ENCODE peak calls at places on chromosomes 12 and 14, in nine cellular contexts. C, R, W, F, U, N, K, V and T are unnamed samples.

GRCh38 chr12:14984036-14984435 is 11.2 kb downstream of the PDE6H start:
- DNase-seq in F (no peak), W (no peak), C (no peak), V (no peak), R (no peak), U (no peak), K (no peak), N (no peak), T (no peak)

GRCh38 chr12:71312767-71313375 is 126.7 kb upstream of the LGR5 start:
- DNase-seq in K (no peak), W (no peak), N (no peak), F (no peak), U (no peak), R (no peak), C (no peak), V (no peak), T (no peak)

GRCh38 chr12:76032043-76032981 is 736 bp upstream of the PHLDA1 start:
- DNase-seq in R (peak; percentile 58), K (peak; percentile 6), V (peak; percentile 67), N (no peak), F (no peak), C (peak; percentile 64), W (no peak), U (peak; percentile 42), T (no peak)

GRCh38 chr14:93059917-93060545 is 55.7 kb downstream of the ITPK1 start:
- DNase-seq in C (no peak), K (no peak), F (no peak), U (no peak), V (no peak), W (no peak), N (no peak), R (no peak), T (no peak)

GRCh38 chr14:71588028-71588427 is 344.2 kb upstream of the RGS6 start:
- DNase-seq in K (no peak), V (no peak), U (no peak), F (no peak), N (no peak), W (no peak), C (no peak), R (no peak), T (no peak)

GRCh38 chr14:90848944-90849731 is 32.9 kb upstream of the TTC7B start:
- DNase-seq in R (no peak), W (no peak), N (no peak), V (no peak), K (no peak), F (no peak), U (no peak), C (no peak), T (no peak)

GRCh38 chr12:108605000-108605689 is 7.3 kb upstream of the TMEM119 start:
- DNase-seq in C (no peak), R (no peak), K (no peak), V (no peak), F (no peak), N (no peak), U (no peak), W (no peak), T (no peak)

GRCh38 chr12:21065845-21066244 is 65.1 kb upstream of the SLCO1B1 start:
- DNase-seq in U (no peak), R (no peak), N (no peak), K (no peak), C (no peak), W (no peak), V (no peak), F (no peak), T (no peak)

GRCh38 chr12:73106296-73106695 is 834.1 kb downstream of the TRHDE start:
- DNase-seq in K (no peak), F (no peak), V (no peak), C (no peak), N (no peak), R (no peak), U (no peak), W (no peak), T (no peak)

GRCh38 chr12:69405466-69405865 is 45.9 kb downstream of the YEATS4 start:
- DNase-seq in K (no peak), F (no peak), N (no peak), R (no peak), C (no peak), U (no peak), W (no peak), V (no peak), T (no peak)

GRCh38 chr12:28212182-28212581 is 21.9 kb downstream of the CCDC91 start:
- DNase-seq in C (no peak), K (no peak), U (no peak), W (no peak), V (no peak), F (no peak), R (no peak), N (no peak), T (no peak)

GRCh38 chr14:31945074-31945613 is 132.0 kb upstream of the ARHGAP5 start:
- DNase-seq in F (no peak), U (no peak), N (no peak), R (no peak), V (no peak), W (no peak), K (peak; percentile 31), C (no peak), T (no peak)

GRCh38 chr14:95446470-95446869 is 70.0 kb downstream of the SYNE3 start:
- DNase-seq in K (no peak), N (no peak), V (no peak), U (no peak), F (no peak), C (no peak), W (no peak), R (no peak), T (no peak)

GRCh38 chr12:62647586-62647985 is 181.0 kb downstream of the MON2 start:
- DNase-seq in C (no peak), V (no peak), N (no peak), K (no peak), U (no peak), R (peak; percentile 48), F (no peak), W (no peak), T (no peak)

GRCh38 chr14:75428230-75429104 is 645 bp downstream of the JDP2 start:
- DNase-seq in V (peak; percentile 53), K (no peak), C (no peak), U (no peak), N (peak; percentile 83), W (no peak), F (no peak), R (peak; percentile 45), T (no peak)

GRCh38 chr14:101973356-101973755 is 9.0 kb downstream of the DYNC1H1 start:
- DNase-seq in F (no peak), R (no peak), N (no peak), U (no peak), W (no peak), V (no peak), C (no peak), K (no peak), T (no peak)

GRCh38 chr12:68092976-68093375 is 66.6 kb downstream of the IFNG start:
- DNase-seq in C (no peak), F (no peak), W (no peak), R (no peak), N (no peak), U (no peak), V (no peak), K (no peak), T (no peak)

GRCh38 chr14:50920482-50921225 is 23.6 kb downstream of the PYGL start:
- DNase-seq in W (no peak), C (no peak), F (peak; percentile 36), N (no peak), U (no peak), R (no peak), V (no peak), K (no peak), T (no peak)

GRCh38 chr14:89402363-89402762 is 14.7 kb downstream of the FOXN3 start:
- DNase-seq in C (no peak), R (no peak), N (no peak), F (no peak), K (no peak), W (no peak), V (no peak), U (no peak), T (no peak)

GRCh38 chr14:67580336-67581230 is 19.5 kb downstream of the PIGH start:
- DNase-seq in R (no peak), F (no peak), C (no peak), W (no peak), N (no peak), U (no peak), K (no peak), V (no peak), T (no peak)

GRCh38 chr14:85527006-85527405 is 2.9 kb upstream of the FLRT2 start:
- DNase-seq in V (no peak), C (no peak), K (no peak), W (no peak), U (no peak), F (no peak), N (no peak), R (no peak), T (no peak)

GRCh38 chr14:101019974-101020710 is 116.6 kb upstream of the RTL1 start:
- DNase-seq in C (no peak), W (no peak), R (no peak), V (no peak), U (no peak), F (no peak), K (no peak), N (peak; percentile 35), T (no peak)

GRCh38 chr12:52926596-52927241 is 21.8 kb upstream of the KRT8 start:
- DNase-seq in F (no peak), C (no peak), W (no peak), R (no peak), V (no peak), N (no peak), K (no peak), U (no peak), T (no peak)

GRCh38 chr12:116879509-116880212 is 1.6 kb downstream of the HRK start:
- DNase-seq in K (peak; percentile 18), V (no peak), N (no peak), U (no peak), F (no peak), W (no peak), R (no peak), C (peak; percentile 38), T (no peak)

GRCh38 chr12:64091186-64091585 is 130.9 kb downstream of the KICS2 start:
- DNase-seq in W (no peak), K (no peak), N (no peak), U (no peak), C (no peak), F (no peak), V (no peak), R (no peak), T (no peak)

GRCh38 chr14:100824946-100825690 is 800 bp upstream of the MEG3 start:
- DNase-seq in W (no peak), V (no peak), C (no peak), N (no peak), F (no peak), U (no peak), K (no peak), R (no peak), T (no peak)

GRCh38 chr12:94792690-94793089 is 142.3 kb upstream of the TMCC3 start:
- DNase-seq in V (no peak), K (no peak), N (no peak), F (no peak), C (no peak), W (no peak), R (peak; percentile 11), U (no peak), T (no peak)